ENCODE peak calls at places on chromosomes 16 and 17, in ten cellular contexts. A is cerebellum; J is left colon; H is IMR-90; I is EL; M is memory B cell; G is fibroblast of villous mesenchyme; L is NCI-H460; K is activated CD4-positive, alpha-beta T cell treated with anti-CD3 and anti-CD28 coated beads for 24 hours; U is GM13977. N is an unnamed sample.

GRCh38 chr16:57663436-57663835 is 4.7 kb upstream of the ADGRG3 start:
- DNase-seq in U (no peak), M (no peak), K (no peak), A (no peak), L (no peak), H (no peak), G (no peak), I (no peak), J (no peak), N (no peak)

GRCh38 chr16:50684823-50685455 is 3.8 kb upstream of the SNX20 start:
- DNase-seq in G (no peak), I (no peak), A (no peak), J (no peak), K (no peak), U (no peak), M (no peak), H (no peak), L (no peak), N (no peak)

GRCh38 chr17:67733371-67733770 is 15.6 kb downstream of the NOL11 start:
- DNase-seq in K (no peak), L (no peak), U (no peak), J (no peak), A (no peak), H (no peak), G (no peak), M (no peak), I (no peak), N (no peak)

GRCh38 chr17:82583720-82584234 is 64.2 kb downstream of the FOXK2 start:
- DNase-seq in M (no peak), L (no peak), A (no peak), K (peak; percentile 39), I (no peak), H (no peak), J (no peak), G (no peak), U (no peak), N (no peak)

GRCh38 chr17:82740906-82741759 is 5.7 kb downstream of the FN3K start:
- DNase-seq in L (no peak), U (no peak), G (peak; percentile 18), M (no peak), I (no peak), K (no peak), A (no peak), H (no peak), J (no peak), N (peak; percentile 94)

GRCh38 chr17:7889166-7889584 is 586 bp downstream of the CHD3 start:
- DNase-seq in U (no peak), M (no peak), I (peak; percentile 95), H (peak; percentile 86), J (peak; percentile 98), L (peak; percentile 88), A (peak; percentile 92), K (no peak), G (peak; percentile 96), N (peak; percentile 99)

GRCh38 chr17:49624896-49625295 is 49.2 kb downstream of the NXPH3 start:
- DNase-seq in G (peak; percentile 40), M (no peak), K (no peak), A (no peak), U (no peak), H (peak; percentile 62), J (no peak), L (no peak), I (peak; percentile 59), N (no peak)

GRCh38 chr16:89256651-89257254 is 39.2 kb downstream of the ZNF778 start:
- DNase-seq in A (peak; percentile 65), U (peak; percentile 40), J (peak; percentile 56), I (peak; percentile 71), K (peak; percentile 65), M (no peak), G (peak; percentile 44), L (peak; percentile 48), H (peak; percentile 63), N (peak; percentile 87)

GRCh38 chr17:29149431-29150064 is 30.6 kb downstream of the MYO18A start:
- DNase-seq in H (peak; percentile 36), K (no peak), G (no peak), M (no peak), L (no peak), I (no peak), J (no peak), A (no peak), U (peak; percentile 70), N (peak; percentile 67)

GRCh38 chr17:77966476-77966875 is 8.0 kb downstream of the TNRC6C start:
- DNase-seq in U (no peak), J (no peak), L (no peak), I (no peak), K (no peak), M (no peak), G (no peak), H (no peak), A (no peak), N (no peak)

GRCh38 chr16:57565461-57565860 is 23.0 kb downstream of the ADGRG5 start:
- DNase-seq in G (no peak), A (no peak), J (no peak), U (no peak), M (no peak), H (no peak), I (no peak), L (no peak), K (no peak), N (no peak)

GRCh38 chr16:86511317-86512161 is 1.2 kb downstream of the FOXF1 start:
- DNase-seq in H (peak; percentile 31), M (no peak), A (no peak), J (no peak), I (no peak), L (no peak), G (no peak), K (no peak), U (no peak), N (no peak)

GRCh38 chr17:9702916-9703780 is 57.8 kb downstream of the USP43 start:
- DNase-seq in L (no peak), I (no peak), J (no peak), A (no peak), H (no peak), M (no peak), U (no peak), G (no peak), K (no peak), N (peak; percentile 63)

GRCh38 chr17:61496957-61497653 is 44.9 kb downstream of the TBX4 start:
- DNase-seq in U (no peak), H (no peak), M (no peak), A (no peak), K (no peak), G (peak; percentile 32), J (no peak), L (no peak), I (no peak), N (no peak)

GRCh38 chr17:56478836-56479447 is 114.6 kb upstream of the NOG start:
- DNase-seq in A (no peak), I (peak; percentile 35), J (no peak), H (peak; percentile 25), M (no peak), U (peak; percentile 19), G (peak; percentile 15), K (no peak), L (peak; percentile 32), N (no peak)

GRCh38 chr17:17180741-17181525 is 25.2 kb downstream of the PLD6 start:
- DNase-seq in J (no peak), H (no peak), K (no peak), M (no peak), A (no peak), G (no peak), L (no peak), I (no peak), U (no peak), N (no peak)

GRCh38 chr17:21502301-21502700 is 126.1 kb downstream of the KCNJ12 start:
- DNase-seq in U (no peak), H (no peak), G (no peak), M (no peak), L (no peak), A (no peak), I (no peak), J (no peak), K (no peak), N (no peak)

GRCh38 chr17:8745586-8746500 is 1.2 kb upstream of the CCDC42 start:
- DNase-seq in M (peak; percentile 79), J (peak; percentile 42), I (peak; percentile 45), U (peak; percentile 94), H (peak; percentile 29), G (peak; percentile 60), L (peak; percentile 25), K (peak; percentile 79), A (peak; percentile 83), N (peak; percentile 74)

GRCh38 chr17:64448665-64449512 is at the start of gene MILR1:
- DNase-seq in M (peak; percentile 47), G (peak; percentile 87), J (no peak), A (no peak), K (no peak), I (peak; percentile 83), L (peak; percentile 3), H (peak; percentile 65), U (peak; percentile 46), N (no peak)

GRCh38 chr17:61444075-61444474 is 8.1 kb upstream of the TBX4 start:
- DNase-seq in M (no peak), H (no peak), I (no peak), L (no peak), U (no peak), K (no peak), G (no peak), A (no peak), J (no peak), N (no peak)

GRCh38 chr16:424033-424622 is 1.3 kb upstream of the RAB11FIP3 start:
- DNase-seq in I (peak; percentile 99), G (peak; percentile 98), M (no peak), U (no peak), J (peak; percentile 66), A (peak; percentile 54), L (peak; percentile 57), H (peak; percentile 94), K (no peak), N (peak; percentile 64)

GRCh38 chr17:14046978-14047377 is 22.3 kb upstream of the COX10 start:
- DNase-seq in L (no peak), U (no peak), G (no peak), J (no peak), H (no peak), K (no peak), I (no peak), A (no peak), M (no peak), N (no peak)

GRCh38 chr17:59790936-59791335 is 83.5 kb downstream of the VMP1 start:
- DNase-seq in H (no peak), G (no peak), A (no peak), M (no peak), K (no peak), I (no peak), J (no peak), U (no peak), L (no peak), N (no peak)

GRCh38 chr16:89567656-89568594 is 7.4 kb downstream of the RPL13 start:
- DNase-seq in I (no peak), G (no peak), K (no peak), J (no peak), M (no peak), U (no peak), H (no peak), A (no peak), L (no peak), N (no peak)

GRCh38 chr16:874366-875181 is 74.0 kb upstream of the GNG13 start:
- DNase-seq in A (no peak), K (no peak), J (no peak), M (no peak), L (no peak), H (no peak), I (no peak), G (peak; percentile 3), U (no peak), N (no peak)

GRCh38 chr17:30113213-30113612 is 3.4 kb upstream of the NSRP1 start:
- DNase-seq in J (peak; percentile 82), K (no peak), M (no peak), A (no peak), L (no peak), U (no peak), H (no peak), G (peak; percentile 50), I (peak; percentile 44), N (peak; percentile 59)

GRCh38 chr17:7045492-7046126 is 1.7 kb upstream of the SLC16A11 start:
- DNase-seq in H (peak; percentile 87), A (peak; percentile 75), L (peak; percentile 70), M (peak; percentile 61), J (no peak), K (peak; percentile 18), I (peak; percentile 73), G (peak; percentile 90), U (peak; percentile 60), N (no peak)

GRCh38 chr17:39110435-39111136 is 40.9 kb downstream of the PLXDC1 start:
- DNase-seq in M (no peak), G (no peak), H (no peak), K (no peak), L (no peak), U (no peak), J (no peak), I (no peak), A (no peak), N (peak; percentile 91)

N was measured in left lobe of liver.